ENCODE peak calls at places on chromosome 4, in five cellular contexts. V, Q, N, W and F are unnamed samples.

GRCh38 chr4:97208749-97209148 is 934.5 kb downstream of the STPG2 start:
- DNase-seq in V (no peak), Q (no peak), W (no peak), N (no peak), F (no peak)

GRCh38 chr4:72063726-72064125 is 31.9 kb downstream of the NPFFR2 start:
- DNase-seq in N (no peak), W (no peak), Q (no peak), V (peak), F (no peak)

GRCh38 chr4:99447079-99447478 is 11.9 kb upstream of the ADH7 start:
- DNase-seq in N (no peak), W (peak), Q (peak), V (peak), F (peak)

GRCh38 chr4:99028187-99028586 is 32.7 kb downstream of the METAP1 start:
- DNase-seq in V (peak), N (no peak), W (peak), Q (peak), F (no peak)

GRCh38 chr4:84530449-84530848 is 31.4 kb upstream of the NKX6-1 start:
- DNase-seq in N (no peak), Q (peak), V (peak), W (peak), F (no peak)

GRCh38 chr4:99652596-99653436 is 4.8 kb downstream of the C4orf54 start:
- DNase-seq in N (no peak), Q (no peak), V (no peak), W (no peak), F (no peak)

GRCh38 chr4:156774422-156774821 is 197.2 kb downstream of the PDGFC start:
- DNase-seq in N (no peak), V (peak), Q (peak), W (peak), F (peak)

GRCh38 chr4:40307627-40308497 is 27.3 kb upstream of the CHRNA9 start:
- DNase-seq in Q (no peak), V (no peak), N (no peak), W (no peak), F (no peak)

GRCh38 chr4:78121338-78121904 is 64.3 kb downstream of the FRAS1 start:
- DNase-seq in Q (no peak), N (no peak), V (no peak), W (no peak), F (no peak)

GRCh38 chr4:94532016-94532789 is 80.5 kb downstream of the PDLIM5 start:
- DNase-seq in N (peak), V (peak), W (peak), Q (peak), F (no peak)

GRCh38 chr4:89172865-89173264 is 61.5 kb downstream of the TIGD2 start:
- DNase-seq in W (no peak), Q (no peak), N (no peak), V (no peak), F (no peak)

GRCh38 chr4:21780158-21780557 is 168.4 kb downstream of the KCNIP4 start:
- DNase-seq in N (no peak), V (peak), Q (peak), W (peak), F (no peak)

GRCh38 chr4:55545133-55545532 is 1.6 kb downstream of the CLOCK start:
- DNase-seq in Q (peak), N (no peak), W (peak), V (peak), F (peak)

GRCh38 chr4:48275247-48275646 is 5.6 kb upstream of the TEC start:
- DNase-seq in Q (peak), V (no peak), N (no peak), W (peak), F (no peak)

GRCh38 chr4:6372649-6373525 is 99.5 kb downstream of the PPP2R2C start:
- DNase-seq in V (peak), N (no peak), W (peak), Q (peak), F (no peak)

GRCh38 chr4:115844180-115844579 is 730.8 kb upstream of the NDST4 start:
- DNase-seq in W (no peak), V (no peak), N (no peak), Q (no peak), F (no peak)

GRCh38 chr4:119210760-119211159 is 1.8 kb upstream of the USP53 start:
- DNase-seq in V (no peak), Q (peak), W (peak), N (no peak), F (peak)

GRCh38 chr4:52103314-52103713 is 52.2 kb downstream of the SPATA18 start:
- DNase-seq in V (no peak), Q (peak), N (no peak), W (peak), F (no peak)

GRCh38 chr4:36763814-36764213 is 480.7 kb upstream of the NWD2 start:
- DNase-seq in V (no peak), N (no peak), Q (no peak), W (no peak), F (no peak)

GRCh38 chr4:139453041-139453370 is 915 bp upstream of the RAB33B start:
- DNase-seq in V (peak), Q (no peak), N (peak), W (no peak), F (no peak)

GRCh38 chr4:38787693-38788092 is 4.9 kb upstream of the TLR10 start:
- DNase-seq in N (no peak), V (no peak), Q (no peak), W (no peak), F (no peak)

GRCh38 chr4:143225167-143225566 is 40.5 kb downstream of the USP38 start:
- DNase-seq in V (no peak), N (no peak), Q (no peak), W (no peak), F (no peak)

GRCh38 chr4:1532549-1533395 is 126.5 kb upstream of the NKX1-1 start:
- DNase-seq in N (no peak), W (no peak), Q (no peak), V (no peak), F (no peak)